ENCODE peak calls at places on chromosomes 7 and 10, in six cellular contexts. K is dorsolateral prefrontal cortex; M is heart right ventricle; A is fibroblast of mammary gland; T is CD4-positive, alpha-beta T cell; R is astrocyte of the spinal cord. S is an unnamed sample.
A peak's percentile ranks its signal among the peaks of the same experiment; 100 is the strongest.

GRCh38 chr10:23368816-23369640 is 24.4 kb upstream of the C10orf67 start:
- DNase-seq in A (no peak), R (no peak), T (no peak), M (no peak), K (no peak), S (no peak)

GRCh38 chr7:134795231-134795630 is 15.8 kb downstream of the CALD1 start:
- DNase-seq in K (no peak), A (no peak), T (no peak), R (no peak), M (no peak), S (no peak)

GRCh38 chr7:14096159-14096558 is 106.7 kb upstream of the ETV1 start:
- DNase-seq in T (no peak), R (no peak), M (no peak), K (no peak), A (no peak), S (no peak)

GRCh38 chr10:49287689-49288340 is 11.2 kb upstream of the C10orf71 start:
- DNase-seq in M (no peak), T (no peak), K (no peak), A (no peak), R (no peak), S (no peak)

GRCh38 chr10:88971668-88972067 is 18.9 kb upstream of the FAS start:
- DNase-seq in M (no peak), R (no peak), T (no peak), K (no peak), A (peak; percentile 43), S (peak; percentile 69)

GRCh38 chr10:123392182-123392930 is 238.2 kb downstream of the BUB3 start:
- DNase-seq in A (no peak), M (no peak), K (no peak), R (no peak), T (no peak), S (no peak)

GRCh38 chr7:28841766-28842165 is 116.4 kb downstream of the TRIL start:
- DNase-seq in M (no peak), A (no peak), T (no peak), K (no peak), R (no peak), S (no peak)

GRCh38 chr7:116948934-116949333 is 4.4 kb upstream of the ST7 start:
- DNase-seq in R (no peak), T (no peak), A (no peak), M (peak; percentile 33), K (no peak), S (no peak)

GRCh38 chr10:3812141-3812540 is 27.1 kb upstream of the KLF6 start:
- DNase-seq in K (no peak), M (no peak), A (no peak), T (no peak), R (no peak), S (no peak)

GRCh38 chr7:69597278-69598076 is 798 bp upstream of the AUTS2 start:
- DNase-seq in T (no peak), R (peak; percentile 10), M (peak; percentile 57), K (no peak), A (no peak), S (peak; percentile 9)

GRCh38 chr10:86079088-86079487 is 287.5 kb downstream of the GRID1 start:
- DNase-seq in T (no peak), M (no peak), K (no peak), R (peak; percentile 7), A (peak; percentile 52), S (no peak)

GRCh38 chr7:159049266-159050025 is 95.2 kb downstream of the VIPR2 start:
- DNase-seq in T (no peak), R (no peak), A (no peak), K (no peak), M (no peak), S (no peak)

GRCh38 chr10:131094406-131095108 is 217.0 kb downstream of the TCERG1L start:
- DNase-seq in A (no peak), K (no peak), M (no peak), T (no peak), R (no peak), S (peak; percentile 2)

GRCh38 chr10:107546239-107546638 is 381.7 kb upstream of the SORCS1 start:
- DNase-seq in A (peak; percentile 79), M (no peak), T (no peak), R (peak; percentile 41), K (no peak), S (peak; percentile 47)

GRCh38 chr10:4034907-4035581 is 250.0 kb upstream of the KLF6 start:
- DNase-seq in M (no peak), A (peak; percentile 47), R (peak; percentile 35), T (no peak), K (no peak), S (peak; percentile 38)

DNA sequence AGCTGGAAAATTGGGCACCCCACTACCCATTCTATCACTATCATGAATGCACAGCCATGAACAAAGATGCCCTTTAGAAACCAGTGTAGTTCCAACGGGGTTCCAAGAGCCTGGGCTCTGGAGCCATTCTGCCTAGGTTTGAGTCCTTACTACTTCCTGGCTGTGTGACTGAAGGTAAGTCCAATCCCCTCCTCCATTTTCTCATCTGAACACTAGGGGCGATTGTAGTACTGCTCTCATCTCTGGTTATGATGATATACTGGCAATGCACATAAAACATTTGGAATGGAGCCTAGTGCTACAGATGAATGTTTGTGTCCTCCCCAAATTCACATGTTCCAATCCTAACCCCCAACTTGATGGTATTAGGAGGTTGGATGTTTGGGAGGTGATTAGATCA is 28.1 kb upstream of the CDH23 start:
- DNase-seq in K (no peak), R (no peak), A (no peak), M (no peak), T (no peak), S (no peak)
- TF ChIP-seq CTCF in K (no peak), R (no peak), A (no peak), M (no peak), T (no peak), S (no peak)

GRCh38 chr7:154638286-154638685 is 364.6 kb downstream of the PAXIP1 start:
- DNase-seq in A (no peak), R (no peak), M (no peak), T (no peak), K (no peak), S (no peak)

GRCh38 chr7:154640917-154641316 is 362.0 kb downstream of the PAXIP1 start:
- DNase-seq in A (no peak), T (no peak), K (no peak), M (no peak), R (no peak), S (no peak)

GRCh38 chr7:154644366-154644765 is 358.6 kb downstream of the PAXIP1 start:
- DNase-seq in M (no peak), K (no peak), A (no peak), T (no peak), R (no peak), S (no peak)

DNA sequence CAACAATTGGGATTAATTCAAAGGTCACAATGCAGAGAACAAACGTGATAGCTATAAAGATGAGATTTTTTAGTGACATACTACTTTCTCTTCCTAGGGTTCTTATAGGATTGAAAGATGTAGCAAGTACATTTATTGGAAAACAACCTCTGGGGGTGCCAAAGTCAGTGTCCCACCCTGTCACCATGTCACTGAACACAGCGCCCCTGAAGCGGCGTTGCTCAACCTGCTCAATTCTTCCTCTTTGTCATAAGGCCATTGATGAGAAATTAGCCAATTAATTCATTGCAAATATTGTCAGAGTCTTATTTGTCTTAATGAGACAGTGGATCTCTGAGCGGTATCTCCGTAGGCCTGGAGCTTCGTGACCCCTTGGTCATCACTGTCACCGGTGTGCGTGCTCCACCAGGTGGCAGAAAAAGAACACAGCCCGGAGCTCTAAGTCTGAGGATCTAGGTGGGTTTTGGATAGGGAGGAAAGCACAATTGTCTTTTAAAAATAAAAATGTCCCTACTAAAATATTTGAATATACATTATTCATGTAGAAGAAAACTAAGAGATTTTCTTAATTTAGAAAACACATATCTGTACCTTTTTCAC is 362.6 kb downstream of the PAXIP1 start:
- DNase-seq in R (no peak), T (no peak), K (peak; percentile 51), A (no peak), M (no peak), S (no peak)
- TF ChIP-seq CTCF in R (no peak), T (no peak), K (peak; percentile 51), A (no peak), M (no peak), S (no peak)

GRCh38 chr10:133309720-133310398 is 1.1 kb downstream of the ZNF511 start:
- DNase-seq in M (no peak), T (no peak), R (no peak), A (no peak), K (no peak), S (no peak)

GRCh38 chr10:133306941-133307379 is 1.7 kb downstream of the TUBGCP2 start:
- DNase-seq in T (no peak), A (no peak), R (no peak), M (no peak), K (no peak), S (no peak)

GRCh38 chr10:133309111-133309719 is 501 bp downstream of the ZNF511 start:
- DNase-seq in T (peak; percentile 95), M (peak; percentile 96), A (peak; percentile 85), R (peak; percentile 92), K (peak; percentile 93), S (peak; percentile 94)

GRCh38 chr10:133307776-133308430 is 769 bp downstream of the TUBGCP2 start:
- DNase-seq in K (peak; percentile 77), T (peak; percentile 79), R (peak; percentile 72), A (peak; percentile 58), M (peak; percentile 61), S (peak; percentile 71)

GRCh38 chr10:133308431-133309110 is at the start of the genes TUBGCP2 and ZNF511:
- DNase-seq in R (peak; percentile 84), M (peak; percentile 90), T (peak; percentile 83), K (peak; percentile 91), A (peak; percentile 76), S (peak; percentile 80)
- TF ChIP-seq CTCF in R (peak; percentile 35), M (peak; percentile 6), T (no peak), K (no peak), A (no peak), S (peak; percentile 3)

GRCh38 chr10:61822096-61822495 is 79.4 kb upstream of the ARID5B start:
- DNase-seq in M (no peak), A (no peak), K (no peak), T (no peak), R (no peak), S (no peak)

GRCh38 chr10:61822781-61823230 is 78.7 kb upstream of the ARID5B start:
- DNase-seq in T (no peak), M (no peak), R (peak; percentile 39), K (no peak), A (peak; percentile 18), S (no peak)

GRCh38 chr10:61821153-61821552 is 80.3 kb upstream of the ARID5B start:
- DNase-seq in K (no peak), M (no peak), T (no peak), A (no peak), R (peak; percentile 24), S (no peak)

GRCh38 chr10:61815505-61815904 is 86.0 kb upstream of the ARID5B start:
- DNase-seq in M (no peak), T (no peak), A (no peak), K (no peak), R (peak; percentile 30), S (no peak)

GRCh38 chr10:61819208-61819607 is 82.3 kb upstream of the ARID5B start:
- DNase-seq in T (no peak), M (no peak), K (no peak), R (no peak), A (no peak), S (no peak)
- TF ChIP-seq CTCF in T (no peak), M (no peak), K (no peak), R (no peak), A (no peak), S (no peak)

DNA sequence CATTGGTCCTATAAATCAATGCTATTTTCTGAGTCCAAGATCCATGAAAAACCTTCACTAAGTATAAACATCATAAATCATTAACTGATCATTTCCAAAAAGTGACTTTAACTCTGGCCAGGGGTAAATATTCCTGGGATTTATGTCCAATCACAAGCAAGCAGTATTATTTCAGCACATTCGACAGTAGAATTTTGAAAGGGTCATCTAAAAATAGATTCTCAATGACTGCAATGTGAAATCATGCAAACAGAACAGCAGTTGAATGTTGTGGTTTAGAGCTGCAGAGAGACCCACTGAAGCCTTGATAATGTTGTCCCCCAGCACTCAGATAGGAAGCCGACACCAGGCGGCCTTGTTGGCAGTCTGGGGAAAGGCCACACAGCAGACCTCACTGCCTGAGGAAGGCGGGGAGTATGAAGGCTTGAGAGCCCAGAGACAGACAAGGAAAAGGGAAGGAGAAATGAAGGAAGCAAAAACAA is 38.1 kb downstream of the FAM107B start:
- DNase-seq in T (no peak), R (peak; percentile 43), A (no peak), K (no peak), M (peak; percentile 24), S (peak; percentile 6)
- TF ChIP-seq CTCF in T (no peak), R (no peak), A (no peak), K (no peak), M (no peak), S (no peak)

S was measured in cardiac fibroblast.